ENCODE peak calls at places on chromosomes 7 and 10, in five cellular contexts. One of them, this sample, is unnamed.

GRCh38 chr10:3482200-3482993 is 302.6 kb downstream of the KLF6 start:
- DNase-seq in substantia nigra: no peak
- DNase-seq in upper lobe of right lung: peak; percentile 69
- DNase-seq in aorta: no peak
- DNase-seq in ascending aorta: peak; percentile 85
- DNase-seq in this sample: peak; percentile 67

GRCh38 chr10:97539523-97540200 is 32.9 kb upstream of the ANKRD2 start:
- DNase-seq in substantia nigra: no peak
- DNase-seq in upper lobe of right lung: no peak
- DNase-seq in aorta: peak; percentile 81
- DNase-seq in ascending aorta: peak; percentile 84
- DNase-seq in this sample: no peak

GRCh38 chr10:119301397-119301796 is 94.0 kb downstream of the GRK5 start:
- DNase-seq in substantia nigra: no peak
- DNase-seq in upper lobe of right lung: no peak
- DNase-seq in aorta: no peak
- DNase-seq in ascending aorta: no peak
- DNase-seq in this sample: no peak

GRCh38 chr10:91935886-91936285 is 12.3 kb downstream of the BTAF1 start:
- DNase-seq in substantia nigra: no peak
- DNase-seq in upper lobe of right lung: no peak
- DNase-seq in aorta: no peak
- DNase-seq in ascending aorta: no peak
- DNase-seq in this sample: no peak

GRCh38 chr7:119046068-119046467 is 821.6 kb downstream of the ANKRD7 start:
- DNase-seq in substantia nigra: no peak
- DNase-seq in upper lobe of right lung: no peak
- DNase-seq in aorta: no peak
- DNase-seq in ascending aorta: no peak
- DNase-seq in this sample: no peak

GRCh38 chr7:80533287-80533686 is 21.4 kb upstream of the GNAT3 start:
- DNase-seq in substantia nigra: no peak
- DNase-seq in upper lobe of right lung: no peak
- DNase-seq in aorta: no peak
- DNase-seq in ascending aorta: no peak
- DNase-seq in this sample: no peak

GRCh38 chr7:490461-491291 is 29.0 kb downstream of the PDGFA start:
- DNase-seq in substantia nigra: no peak
- DNase-seq in upper lobe of right lung: peak; percentile 60
- DNase-seq in aorta: peak; percentile 77
- DNase-seq in ascending aorta: no peak
- DNase-seq in this sample: peak; percentile 62

GRCh38 chr7:106032295-106032694 is 69.2 kb downstream of the CDHR3 start:
- DNase-seq in substantia nigra: no peak
- DNase-seq in upper lobe of right lung: no peak
- DNase-seq in aorta: no peak
- DNase-seq in ascending aorta: no peak
- DNase-seq in this sample: no peak

GRCh38 chr7:50614721-50615518 is 49.7 kb upstream of the DDC start:
- DNase-seq in substantia nigra: no peak
- DNase-seq in upper lobe of right lung: no peak
- DNase-seq in aorta: no peak
- DNase-seq in ascending aorta: no peak
- DNase-seq in this sample: no peak

GRCh38 chr10:94591461-94592205 is 46.0 kb downstream of the HELLS start:
- DNase-seq in substantia nigra: no peak
- DNase-seq in upper lobe of right lung: no peak
- DNase-seq in aorta: no peak
- DNase-seq in ascending aorta: no peak
- DNase-seq in this sample: no peak

DNA sequence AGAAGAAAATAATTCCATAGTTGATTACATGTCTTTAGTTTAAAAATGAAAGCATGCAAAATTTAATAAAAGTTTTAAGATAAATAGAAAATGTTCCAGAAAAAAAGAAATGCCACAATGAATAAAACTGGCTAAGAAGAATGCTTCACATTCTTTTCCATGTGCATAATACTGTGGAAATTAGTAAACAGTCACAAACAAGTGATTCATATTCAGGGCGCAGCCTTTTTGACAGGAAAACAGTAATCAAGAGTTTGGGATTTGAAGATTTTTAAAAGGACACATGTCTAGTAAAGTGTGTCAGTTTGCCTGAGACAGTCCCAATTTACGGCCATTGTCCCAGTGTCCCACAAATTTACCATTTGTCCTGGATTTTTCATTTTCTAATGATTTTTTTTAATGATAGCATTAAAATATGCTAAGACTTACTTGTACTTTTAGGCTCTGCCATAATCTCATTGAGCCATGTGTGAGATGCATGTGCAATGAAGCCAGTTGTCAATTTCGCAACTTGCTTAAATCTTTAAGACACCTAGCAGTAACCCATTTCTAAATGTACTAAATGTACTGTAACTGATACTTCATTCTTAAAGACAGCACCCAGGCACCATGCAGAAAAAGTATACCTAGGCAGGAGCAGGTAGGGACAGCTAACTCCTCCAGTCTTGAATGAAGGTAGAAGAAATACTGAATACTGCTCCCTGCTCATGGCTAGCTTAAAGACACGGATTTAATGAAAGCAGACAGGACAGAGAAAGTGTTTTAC is 46.9 kb downstream of the ZNF438 start:
- DNase-seq in substantia nigra: no peak
- DNase-seq in upper lobe of right lung: no peak
- DNase-seq in aorta: no peak
- DNase-seq in ascending aorta: no peak
- DNase-seq in this sample: no peak
- H3K27ac ChIP-seq in substantia nigra: no peak overlapping the region
- H3K27ac ChIP-seq in upper lobe of right lung: no peak overlapping the region
- H3K27ac ChIP-seq in aorta: peak overlapping the region; percentile 17
- H3K27ac ChIP-seq in ascending aorta: peak overlapping the region; percentile 1
- H3K27ac ChIP-seq in this sample: peak overlapping the region; percentile 68

GRCh38 chr10:90028312-90028711 is 326.9 kb downstream of the KIF20B start:
- DNase-seq in substantia nigra: no peak
- DNase-seq in upper lobe of right lung: no peak
- DNase-seq in aorta: no peak
- DNase-seq in ascending aorta: no peak
- DNase-seq in this sample: no peak
- H3K27ac ChIP-seq in substantia nigra: no peak overlapping the region
- H3K27ac ChIP-seq in upper lobe of right lung: no peak overlapping the region
- H3K27ac ChIP-seq in aorta: no peak overlapping the region
- H3K27ac ChIP-seq in ascending aorta: no peak overlapping the region
- H3K27ac ChIP-seq in this sample: no peak overlapping the region

DNA sequence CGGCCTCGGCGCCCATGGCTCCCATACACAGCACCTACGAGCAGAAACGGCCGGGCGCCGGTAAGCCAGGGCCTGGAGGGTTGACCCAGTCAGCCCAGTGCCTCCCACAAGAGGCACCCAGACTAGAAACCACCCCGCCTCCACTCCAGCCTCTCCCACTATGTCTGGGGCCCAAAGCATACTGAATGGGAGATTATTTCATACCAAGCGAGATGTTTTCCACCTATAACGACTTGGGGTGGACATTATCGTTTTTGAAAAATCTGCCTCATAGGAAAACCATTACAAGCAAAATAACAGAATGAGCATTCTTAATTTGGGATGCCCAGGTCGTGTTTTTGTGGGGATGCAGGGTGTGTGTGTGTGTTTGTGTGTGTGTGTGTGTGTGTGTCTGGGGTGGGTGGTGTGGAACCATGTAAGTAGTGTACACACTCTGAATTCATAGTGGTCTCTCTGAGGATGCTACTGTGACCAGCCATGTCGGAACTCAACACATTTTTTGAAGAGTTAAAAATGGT is 1.6 kb downstream of the HOXA6 start:
- DNase-seq in substantia nigra: no peak
- DNase-seq in upper lobe of right lung: no peak
- DNase-seq in aorta: peak; percentile 80
- DNase-seq in ascending aorta: no peak
- DNase-seq in this sample: no peak
- H3K27ac ChIP-seq in substantia nigra: no peak overlapping the region
- H3K27ac ChIP-seq in upper lobe of right lung: peak overlapping the region; percentile 88
- H3K27ac ChIP-seq in aorta: no peak overlapping the region
- H3K27ac ChIP-seq in ascending aorta: no peak overlapping the region
- H3K27ac ChIP-seq in this sample: peak overlapping the region; percentile 85

GRCh38 chr7:2446676-2447075 is 29.5 kb downstream of the GRIFIN start:
- DNase-seq in substantia nigra: no peak
- DNase-seq in upper lobe of right lung: no peak
- DNase-seq in aorta: no peak
- DNase-seq in ascending aorta: no peak
- DNase-seq in this sample: no peak

GRCh38 chr7:2445898-2446555 is 30.2 kb downstream of the GRIFIN start:
- DNase-seq in substantia nigra: peak; percentile 23
- DNase-seq in upper lobe of right lung: no peak
- DNase-seq in aorta: no peak
- DNase-seq in ascending aorta: no peak
- DNase-seq in this sample: no peak

GRCh38 chr7:2444476-2444875 is 31.7 kb downstream of the GRIFIN start:
- DNase-seq in substantia nigra: peak; percentile 30
- DNase-seq in upper lobe of right lung: no peak
- DNase-seq in aorta: no peak
- DNase-seq in ascending aorta: peak; percentile 71
- DNase-seq in this sample: no peak

GRCh38 chr7:2443491-2443890 is 32.7 kb downstream of the GRIFIN start:
- DNase-seq in substantia nigra: no peak
- DNase-seq in upper lobe of right lung: no peak
- DNase-seq in aorta: no peak
- DNase-seq in ascending aorta: no peak
- DNase-seq in this sample: no peak

GRCh38 chr7:2445047-2445446 is 31.2 kb downstream of the GRIFIN start:
- DNase-seq in substantia nigra: peak; percentile 30
- DNase-seq in upper lobe of right lung: peak; percentile 63
- DNase-seq in aorta: no peak
- DNase-seq in ascending aorta: no peak
- DNase-seq in this sample: no peak
- H3K27ac ChIP-seq in substantia nigra: peak overlapping the region; percentile 2
- H3K27ac ChIP-seq in upper lobe of right lung: no peak overlapping the region
- H3K27ac ChIP-seq in aorta: no peak overlapping the region
- H3K27ac ChIP-seq in ascending aorta: no peak overlapping the region
- H3K27ac ChIP-seq in this sample: no peak overlapping the region

This sample was measured in RWPE2.